ENCODE peak calls at places on chromosomes 12 and 14, in four cellular contexts. V is IMR-90, C is H9, S is mesendoderm. P is an unnamed sample.

GRCh38 chr12:77406131-77406905 is 340.9 kb upstream of the E2F7 start:
- DNase-seq in C (no peak), V (no peak), S (no peak), P (no peak)

GRCh38 chr14:92486881-92487280 is 26.7 kb upstream of the RIN3 start:
- DNase-seq in C (no peak), V (peak), S (no peak), P (no peak)

GRCh38 chr12:112843272-112843671 is 51.7 kb downstream of the RPH3A start:
- DNase-seq in S (peak), C (no peak), V (no peak), P (no peak)

GRCh38 chr12:53207042-53207441 is at the start of gene ITGB7:
- DNase-seq in C (no peak), V (no peak), S (no peak), P (no peak)

GRCh38 chr12:63978519-63978918 is 134.0 kb downstream of the SRGAP1 start:
- DNase-seq in C (no peak), S (no peak), V (peak), P (no peak)

GRCh38 chr12:124479680-124480468 is 87.5 kb downstream of the NCOR2 start:
- DNase-seq in C (no peak), V (no peak), S (no peak), P (no peak)

GRCh38 chr12:6699989-6700645 is 498 bp downstream of the PIANP start:
- DNase-seq in V (no peak), C (peak), S (peak), P (peak)

GRCh38 chr14:30754778-30755177 is 119.6 kb upstream of the COCH start:
- DNase-seq in S (no peak), C (no peak), V (no peak), P (no peak)

GRCh38 chr14:99604766-99605298 is 825 bp upstream of the CCDC85C start:
- DNase-seq in V (peak), C (no peak), S (peak), P (no peak)

GRCh38 chr12:95440401-95440800 is 33.6 kb upstream of the METAP2 start:
- DNase-seq in V (peak), S (no peak), C (no peak), P (no peak)

GRCh38 chr12:65308601-65309071 is 30.2 kb downstream of the MSRB3 start:
- DNase-seq in V (peak), C (no peak), S (no peak), P (no peak)

GRCh38 chr14:34322940-34323418 is 139.1 kb downstream of the SPTSSA start:
- DNase-seq in C (peak), V (peak), S (peak), P (peak)

GRCh38 chr12:111010916-111011657 is 90.7 kb upstream of the MYL2 start:
- DNase-seq in V (no peak), C (no peak), S (no peak), P (no peak)

GRCh38 chr14:67951529-67952120 is 132.0 kb downstream of the RAD51B start:
- DNase-seq in S (no peak), C (no peak), V (peak), P (no peak)

GRCh38 chr12:41966916-41967315 is 177.8 kb downstream of the GXYLT1 start:
- DNase-seq in S (no peak), C (no peak), V (no peak), P (no peak)

GRCh38 chr14:64421166-64421565 is 33.0 kb downstream of the MTHFD1 start:
- DNase-seq in S (no peak), C (no peak), V (peak), P (no peak)

GRCh38 chr12:49547090-49547690 is 8.4 kb downstream of the KCNH3 start:
- DNase-seq in S (no peak), V (no peak), C (no peak), P (no peak)

GRCh38 chr14:75426332-75427125 is 1.3 kb upstream of the JDP2 start:
- DNase-seq in C (no peak), V (no peak), S (no peak), P (no peak)

GRCh38 chr14:68703093-68703492 is 89.8 kb downstream of the ZFP36L1 start:
- DNase-seq in S (no peak), C (no peak), V (peak), P (no peak)

GRCh38 chr12:4771172-4771959 is 51.2 kb downstream of the GALNT8 start:
- DNase-seq in C (no peak), S (no peak), V (no peak), P (no peak)

GRCh38 chr12:45343269-45344051 is 127.6 kb downstream of the ANO6 start:
- DNase-seq in V (peak), C (no peak), S (peak), P (no peak)

GRCh38 chr14:92603309-92604257 is 90.0 kb downstream of the RIN3 start:
- DNase-seq in C (no peak), V (peak), S (peak), P (peak)

GRCh38 chr14:51119411-51120051 is 24.6 kb upstream of the TRIM9 start:
- DNase-seq in C (no peak), V (no peak), S (no peak), P (no peak)

GRCh38 chr12:51262758-51263177 is 7.4 kb downstream of the SMAGP start:
- DNase-seq in V (peak), C (peak), S (peak), P (no peak)

GRCh38 chr12:51028126-51028810 is 2.1 kb upstream of the SLC11A2 start:
- DNase-seq in C (peak), V (peak), S (peak), P (peak)

GRCh38 chr12:121110211-121110940 is 22.3 kb upstream of the P2RX7 start:
- DNase-seq in S (peak), C (peak), V (peak), P (peak)

GRCh38 chr14:61712137-61712536 is 16.8 kb downstream of the HIF1A start:
- DNase-seq in C (no peak), V (no peak), S (no peak), P (no peak)
- H3K23ac ChIP-seq in C (no peak), V (peak), S (no peak), P (no peak)

GRCh38 chr12:92396647-92397258 is 251.1 kb upstream of the BTG1 start:
- DNase-seq in V (peak), C (no peak), S (no peak), P (no peak)
- H3K4me2 ChIP-seq in V (no peak), C (no peak), S (no peak), P (no peak)

GRCh38 chr12:79546461-79547043 is 144.2 kb downstream of the PAWR start:
- DNase-seq in C (no peak), V (no peak), S (peak), P (no peak)
- H3K23ac ChIP-seq in C (no peak), V (peak), S (peak), P (no peak)

GRCh38 chr12:25054076-25054782 is 105.3 kb upstream of the BCAT1 start:
- DNase-seq in V (no peak), S (no peak), C (no peak), P (no peak)

GRCh38 chr12:25051171-25051570 is 102.3 kb upstream of the BCAT1 start:
- DNase-seq in V (no peak), C (no peak), S (no peak), P (no peak)

GRCh38 chr12:25053021-25053271 is 104.0 kb upstream of the BCAT1 start:
- DNase-seq in V (no peak), C (no peak), S (no peak), P (no peak)

GRCh38 chr12:25052191-25053020 is 103.5 kb upstream of the BCAT1 start:
- DNase-seq in V (no peak), C (no peak), S (peak), P (no peak)

GRCh38 chr12:25051583-25052190 is 102.8 kb upstream of the BCAT1 start:
- DNase-seq in V (no peak), S (no peak), C (no peak), P (no peak)
- H3K4me2 ChIP-seq in V (no peak), S (no peak), C (no peak), P (no peak)

DNA sequence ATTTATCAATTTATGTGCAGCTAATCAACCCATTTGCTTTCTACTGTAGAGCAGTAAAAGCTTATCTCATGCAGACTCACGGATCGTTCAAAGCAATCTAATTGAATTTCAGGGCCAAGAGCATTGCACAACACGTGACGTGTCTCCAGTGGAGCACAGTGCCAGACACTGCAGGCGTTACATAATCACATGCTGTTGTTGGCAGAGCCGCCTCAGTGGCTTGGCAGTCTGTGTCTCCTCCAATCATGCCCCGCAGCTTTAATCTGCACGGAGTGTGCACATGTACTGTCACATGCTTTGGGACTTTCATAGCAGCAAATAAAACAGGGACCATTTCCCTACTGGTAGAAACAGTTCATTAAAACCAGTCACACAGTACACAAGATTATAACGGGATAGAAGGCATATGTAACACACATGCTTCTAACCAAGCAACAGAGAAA is 309.3 kb downstream of the ITPR2 start:
- DNase-seq in C (no peak), S (peak), V (peak), P (no peak)
- H3K23ac ChIP-seq in C (no peak), S (no peak), V (no peak), P (no peak)

GRCh38 chr12:13390921-13391320 is 194.4 kb downstream of the EMP1 start:
- DNase-seq in V (no peak), S (no peak), C (no peak), P (no peak)
- H3K4me2 ChIP-seq in V (no peak), S (no peak), C (no peak), P (no peak)

GRCh38 chr12:43551971-43552559 is at the start of gene ADAMTS20:
- DNase-seq in C (peak), S (peak), V (peak), P (peak)
- H3K23ac ChIP-seq in C (no peak), S (peak), V (no peak), P (peak)

P was measured in neuronal stem cell.